ENCODE peak calls at places on chromosomes 16 and 17, in six cellular contexts. S is fibroblast of pulmonary artery, W is astrocyte of the cerebellum, U is HCEC 1CT, Q is ACHN, O is HTR-8/SVneo. M is an unnamed sample.

GRCh38 chr16:57653936-57654335 is 14.2 kb upstream of the ADGRG3 start:
- DNase-seq in S (no peak), W (no peak), U (no peak), Q (no peak), O (no peak), M (peak; percentile 31)

GRCh38 chr16:74496054-74496453 is 74.8 kb upstream of the CLEC18B start:
- DNase-seq in S (no peak), W (no peak), U (no peak), Q (no peak), O (no peak), M (no peak)

GRCh38 chr17:6381052-6381451 is 53.9 kb downstream of the AIPL1 start:
- DNase-seq in S (no peak), W (no peak), U (peak; percentile 49), Q (no peak), O (peak; percentile 41), M (peak; percentile 8)

GRCh38 chr16:64627288-64627687 is 494.6 kb downstream of the CDH11 start:
- DNase-seq in S (no peak), W (no peak), U (no peak), Q (peak; percentile 19), O (no peak), M (no peak)

GRCh38 chr17:9209347-9209746 is 188.0 kb downstream of the NTN1 start:
- DNase-seq in S (no peak), W (no peak), U (no peak), Q (no peak), O (no peak), M (no peak)

GRCh38 chr17:9926150-9926804 is 21.2 kb upstream of the RCVRN start:
- DNase-seq in S (no peak), W (no peak), U (no peak), Q (no peak), O (no peak), M (no peak)

GRCh38 chr16:79286646-79287423 is 313.7 kb downstream of the MAF start:
- DNase-seq in S (no peak), W (no peak), U (no peak), Q (no peak), O (no peak), M (no peak)

GRCh38 chr16:57478396-57479024 is 7.8 kb downstream of the DOK4 start:
- DNase-seq in S (no peak), W (no peak), U (no peak), Q (no peak), O (no peak), M (no peak)

GRCh38 chr16:5838725-5839124 is 741.1 kb upstream of the EEF2KMT start:
- DNase-seq in S (no peak), W (no peak), U (no peak), Q (no peak), O (no peak), M (no peak)

GRCh38 chr16:9012848-9013507 is 49.3 kb upstream of the USP7 start:
- DNase-seq in S (peak; percentile 11), W (no peak), U (no peak), Q (no peak), O (no peak), M (peak; percentile 10)

GRCh38 chr17:80195671-80196529 is 24.2 kb downstream of the SGSH start:
- DNase-seq in S (peak; percentile 15), W (no peak), U (no peak), Q (no peak), O (peak; percentile 45), M (peak; percentile 11)

GRCh38 chr17:50892101-50892776 is 26.1 kb upstream of the TOB1 start:
- DNase-seq in S (no peak), W (no peak), U (no peak), Q (no peak), O (no peak), M (no peak)

GRCh38 chr17:8002646-8003593 is 505 bp downstream of the GUCY2D start:
- DNase-seq in S (no peak), W (no peak), U (no peak), Q (no peak), O (no peak), M (no peak)

GRCh38 chr17:35449371-35449931 is 885 bp upstream of the SLFN13 start:
- DNase-seq in S (no peak), W (peak; percentile 24), U (no peak), Q (no peak), O (no peak), M (peak; percentile 8)

GRCh38 chr17:82874011-82874835 is 34.4 kb upstream of the ZNF750 start:
- DNase-seq in S (no peak), W (no peak), U (no peak), Q (no peak), O (no peak), M (no peak)

GRCh38 chr16:81237282-81237681 is 1.2 kb upstream of the BCO1 start:
- DNase-seq in S (peak; percentile 7), W (peak; percentile 56), U (no peak), Q (peak; percentile 80), O (no peak), M (no peak)

GRCh38 chr17:47229535-47230443 is 20.6 kb downstream of the MYL4 start:
- DNase-seq in S (peak; percentile 97), W (peak; percentile 92), U (peak; percentile 94), Q (peak; percentile 93), O (peak; percentile 93), M (peak; percentile 97)

GRCh38 chr17:17570207-17570797 is 21.2 kb downstream of the PEMT start:
- DNase-seq in S (peak; percentile 36), W (peak; percentile 33), U (peak; percentile 15), Q (peak; percentile 47), O (peak; percentile 65), M (peak; percentile 32)

GRCh38 chr17:40922239-40922638 is 15.2 kb downstream of the KRT23 start:
- DNase-seq in S (peak; percentile 83), W (no peak), U (peak; percentile 90), Q (peak; percentile 84), O (peak; percentile 67), M (peak; percentile 89)

GRCh38 chr17:77445908-77446535 is 305.3 kb downstream of the SEC14L1 start:
- DNase-seq in S (peak; percentile 71), W (no peak), U (no peak), Q (no peak), O (no peak), M (no peak)

GRCh38 chr17:73481672-73482071 is 162.6 kb downstream of the SDK2 start:
- DNase-seq in S (no peak), W (no peak), U (no peak), Q (no peak), O (no peak), M (no peak)

GRCh38 chr17:40038882-40039513 is 15.2 kb downstream of the MED24 start:
- DNase-seq in S (peak; percentile 88), W (peak; percentile 95), U (peak; percentile 79), Q (peak; percentile 77), O (peak; percentile 83), M (peak; percentile 84)

GRCh38 chr16:20740007-20740883 is 1.4 kb downstream of the THUMPD1 start:
- DNase-seq in S (peak; percentile 10), W (no peak), U (no peak), Q (peak; percentile 40), O (no peak), M (peak; percentile 31)

GRCh38 chr16:4597174-4597573 is 17.5 kb downstream of the UBALD1 start:
- DNase-seq in S (no peak), W (no peak), U (no peak), Q (peak; percentile 97), O (no peak), M (no peak)

GRCh38 chr16:4244881-4245280 is 3.0 kb upstream of the SRL start:
- DNase-seq in S (no peak), W (no peak), U (no peak), Q (no peak), O (no peak), M (no peak)

GRCh38 chr17:9937164-9937835 is 32.2 kb upstream of the RCVRN start:
- DNase-seq in S (no peak), W (peak; percentile 97), U (no peak), Q (no peak), O (no peak), M (no peak)

GRCh38 chr17:74842599-74843351 is 16.9 kb downstream of the GRIN2C start:
- DNase-seq in S (peak; percentile 69), W (no peak), U (peak; percentile 51), Q (peak; percentile 82), O (peak; percentile 88), M (peak; percentile 75)

GRCh38 chr16:84911490-84912216 is 91.9 kb downstream of the CRISPLD2 start:
- DNase-seq in S (peak; percentile 54), W (no peak), U (no peak), Q (no peak), O (no peak), M (no peak)

GRCh38 chr16:85428168-85428898 is 184.8 kb upstream of the GSE1 start:
- DNase-seq in S (peak; percentile 34), W (no peak), U (no peak), Q (peak; percentile 63), O (peak; percentile 45), M (peak; percentile 47)

GRCh38 chr16:35391328-35391727 is 1931.9 kb downstream of the TP53TG3F start:
- DNase-seq in S (peak; percentile 37), W (no peak), U (no peak), Q (peak; percentile 69), O (no peak), M (peak; percentile 39)

GRCh38 chr17:80005360-80006338 is 30.0 kb downstream of the TBC1D16 start:
- DNase-seq in S (peak; percentile 53), W (no peak), U (peak; percentile 13), Q (peak; percentile 63), O (peak; percentile 86), M (peak; percentile 62)